ENCODE peak calls at places on chromosomes 1 and 21, in five cellular contexts. I, X, E, U and B are unnamed samples.

GRCh38 chr1:155570593-155570990 is 8.0 kb upstream of the ASH1L start:
- DNase-seq in I (no peak), X (no peak), E (no peak), U (no peak), B (no peak)

GRCh38 chr1:43425045-43425444 is 28.7 kb downstream of the HYI start:
- DNase-seq in I (no peak), X (no peak), E (no peak), U (no peak), B (peak; percentile 28)

GRCh38 chr1:47703981-47704596 is 266.2 kb downstream of the FOXD2 start:
- DNase-seq in I (peak; percentile 21), X (peak; percentile 15), E (no peak), U (no peak), B (no peak)

GRCh38 chr1:1200876-1201810 is 5.2 kb downstream of the TNFRSF18 start:
- DNase-seq in I (peak; percentile 79), X (no peak), E (peak; percentile 28), U (peak; percentile 59), B (no peak)

GRCh38 chr1:167698313-167698712 is 23.5 kb upstream of the MPZL1 start:
- DNase-seq in I (no peak), X (no peak), E (no peak), U (no peak), B (no peak)

GRCh38 chr1:204480515-204480914 is 14.1 kb downstream of the PIK3C2B start:
- DNase-seq in I (no peak), X (no peak), E (no peak), U (no peak), B (no peak)

GRCh38 chr1:151419819-151420218 is 20.4 kb downstream of the PSMB4 start:
- DNase-seq in I (no peak), X (no peak), E (no peak), U (no peak), B (no peak)

GRCh38 chr1:212467843-212468482 is 35.2 kb downstream of the NENF start:
- DNase-seq in I (peak; percentile 34), X (no peak), E (no peak), U (no peak), B (no peak)

GRCh38 chr1:232810856-232811255 is 5.6 kb downstream of the MAP10 start:
- DNase-seq in I (no peak), X (no peak), E (no peak), U (no peak), B (no peak)

GRCh38 chr1:8318436-8318835 is 522 bp downstream of the SLC45A1 start:
- DNase-seq in I (no peak), X (no peak), E (no peak), U (no peak), B (no peak)

GRCh38 chr1:158007949-158008386 is 14.5 kb downstream of the KIRREL1 start:
- DNase-seq in I (no peak), X (no peak), E (no peak), U (no peak), B (no peak)

GRCh38 chr1:211334986-211335385 is 8.4 kb downstream of the TRAF5 start:
- DNase-seq in I (no peak), X (no peak), E (no peak), U (no peak), B (no peak)

GRCh38 chr1:53475661-53476060 is 16.5 kb downstream of the DMRTB1 start:
- DNase-seq in I (no peak), X (no peak), E (no peak), U (no peak), B (no peak)

GRCh38 chr1:96253281-96254035 is 468.1 kb upstream of the PTBP2 start:
- DNase-seq in I (no peak), X (no peak), E (no peak), U (no peak), B (no peak)

GRCh38 chr1:40939320-40940059 is 40.0 kb upstream of the CTPS1 start:
- DNase-seq in I (peak; percentile 83), X (no peak), E (peak; percentile 25), U (peak; percentile 65), B (no peak)

GRCh38 chr1:43783671-43784205 is 76.4 kb downstream of the ST3GAL3 start:
- DNase-seq in I (peak; percentile 43), X (peak; percentile 71), E (peak; percentile 15), U (no peak), B (peak; percentile 73)

GRCh38 chr1:156337052-156337887 is 822 bp downstream of the CCT3 start:
- DNase-seq in I (peak; percentile 36), X (no peak), E (peak; percentile 17), U (no peak), B (no peak)

GRCh38 chr1:218717611-218718010 is 372.5 kb downstream of the TGFB2 start:
- DNase-seq in I (no peak), X (no peak), E (no peak), U (no peak), B (no peak)

GRCh38 chr1:171817511-171818265 is 23.6 kb upstream of the DNM3 start:
- DNase-seq in I (peak; percentile 50), X (peak; percentile 57), E (peak; percentile 89), U (no peak), B (no peak)

GRCh38 chr21:45523411-45524101 is 18.7 kb downstream of the SLC19A1 start:
- DNase-seq in I (no peak), X (no peak), E (peak; percentile 6), U (peak; percentile 14), B (peak; percentile 24)

GRCh38 chr1:204307334-204307883 is 52.3 kb downstream of the PLEKHA6 start:
- DNase-seq in I (no peak), X (no peak), E (no peak), U (peak; percentile 67), B (no peak)

GRCh38 chr1:44546403-44547053 is 127.8 kb downstream of the TMEM53 start:
- DNase-seq in I (peak; percentile 39), X (no peak), E (no peak), U (no peak), B (no peak)

GRCh38 chr1:156533568-156534220 is 33.1 kb upstream of the MEF2D start:
- DNase-seq in I (no peak), X (no peak), E (no peak), U (no peak), B (no peak)

GRCh38 chr1:66386712-66387111 is 147.2 kb upstream of the SGIP1 start:
- DNase-seq in I (no peak), X (no peak), E (no peak), U (no peak), B (no peak)

GRCh38 chr1:165903672-165904071 is 76.3 kb downstream of the UCK2 start:
- DNase-seq in I (no peak), X (no peak), E (no peak), U (no peak), B (peak; percentile 83)

GRCh38 chr1:47875831-47876586 is 121.2 kb downstream of the TRABD2B start:
- DNase-seq in I (no peak), X (no peak), E (no peak), U (no peak), B (no peak)

GRCh38 chr1:156488566-156489165 is 11.9 kb downstream of the MEF2D start:
- DNase-seq in I (no peak), X (no peak), E (no peak), U (no peak), B (no peak)

GRCh38 chr1:13812456-13813397 is 112.7 kb downstream of the PRDM2 start:
- DNase-seq in I (no peak), X (peak; percentile 13), E (no peak), U (no peak), B (no peak)

GRCh38 chr1:232428036-232428600 is 201.8 kb downstream of the SIPA1L2 start:
- DNase-seq in I (no peak), X (no peak), E (no peak), U (no peak), B (no peak)

GRCh38 chr1:89516055-89516454 is 8.6 kb upstream of the LRRC8B start:
- DNase-seq in I (peak; percentile 65), X (peak; percentile 41), E (no peak), U (no peak), B (no peak)

GRCh38 chr1:236576004-236576403 is 28.3 kb downstream of the HEATR1 start:
- DNase-seq in I (no peak), X (no peak), E (no peak), U (no peak), B (no peak)

GRCh38 chr1:19456915-19457554 is 28.3 kb downstream of the CAPZB start:
- DNase-seq in I (no peak), X (no peak), E (no peak), U (no peak), B (no peak)

GRCh38 chr1:53182111-53182593 is 14.5 kb upstream of the CPT2 start:
- DNase-seq in I (peak; percentile 93), X (peak; percentile 80), E (peak; percentile 67), U (peak; percentile 86), B (peak; percentile 65)

GRCh38 chr1:225746361-225747179 is 31.1 kb upstream of the SRP9 start:
- DNase-seq in I (no peak), X (peak; percentile 51), E (peak; percentile 73), U (peak; percentile 83), B (peak; percentile 56)

GRCh38 chr1:68294354-68295066 is 62.2 kb upstream of the WLS start:
- DNase-seq in I (no peak), X (no peak), E (no peak), U (no peak), B (no peak)

GRCh38 chr1:55547441-55547840 is 332.3 kb upstream of the USP24 start:
- DNase-seq in I (no peak), X (no peak), E (no peak), U (no peak), B (no peak)

GRCh38 chr1:32948082-32948722 is 16.4 kb downstream of the RNF19B start:
- DNase-seq in I (no peak), X (no peak), E (no peak), U (no peak), B (no peak)
- H3K27ac ChIP-seq in I (no peak overlapping the region), X (no peak overlapping the region), E (peak overlapping the region; percentile 58), U (no peak overlapping the region), B (no peak overlapping the region)

GRCh38 chr21:36966066-36966845 is at the start of gene HLCS:
- DNase-seq in I (peak; percentile 90), X (no peak), E (peak; percentile 76), U (peak; percentile 70), B (peak; percentile 65)
- TF ChIP-seq POLR2A in I (peak; percentile 69), X (peak; percentile 49), E (peak; percentile 71), U (peak; percentile 59), B (no peak)

GRCh38 chr21:32990666-32991065 is 35.1 kb upstream of the OLIG2 start:
- DNase-seq in I (no peak), X (no peak), E (no peak), U (no peak), B (no peak)

GRCh38 chr21:32991299-32991850 is 34.4 kb upstream of the OLIG2 start:
- DNase-seq in I (no peak), X (no peak), E (no peak), U (no peak), B (no peak)

GRCh38 chr21:32993894-32994293 is 31.8 kb upstream of the OLIG2 start:
- DNase-seq in I (no peak), X (no peak), E (no peak), U (no peak), B (no peak)

GRCh38 chr21:32994305-32994704 is 31.4 kb upstream of the OLIG2 start:
- DNase-seq in I (peak; percentile 20), X (no peak), E (no peak), U (no peak), B (no peak)
- TF ChIP-seq CTCF in I (peak; percentile 40), X (peak; percentile 47), E (peak; percentile 14), U (no peak), B (no peak)

DNA sequence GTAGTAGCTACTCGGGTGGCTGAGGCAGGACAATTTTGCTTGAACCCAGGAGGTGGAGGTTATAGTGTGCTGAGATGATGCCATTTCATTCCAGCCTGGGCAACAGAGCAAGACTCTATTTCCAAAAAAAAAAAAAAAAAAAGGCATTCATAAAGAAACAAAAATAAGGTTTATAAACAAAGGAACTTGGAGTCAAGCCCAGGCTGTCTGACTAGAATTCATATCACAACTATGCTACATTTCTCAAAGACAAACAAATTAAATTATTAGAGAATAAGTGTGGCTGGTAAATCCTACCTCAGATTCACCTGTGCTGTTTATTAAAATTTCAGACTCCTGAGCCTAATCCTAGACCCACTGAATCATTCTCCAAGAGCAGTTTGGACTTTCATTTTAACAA is 4.2 kb downstream of the GCLM start:
- DNase-seq in I (no peak), X (no peak), E (no peak), U (no peak), B (no peak)
- H3K27ac ChIP-seq in I (no peak overlapping the region), X (no peak overlapping the region), E (peak overlapping the region; percentile 24), U (no peak overlapping the region), B (no peak overlapping the region)